ENCODE peak calls at places on chromosome 13, in nine cellular contexts. H is GM23338, C is fibroblast of pulmonary artery, Z is fibroblast of gingiva, I is RCC 7860, R is iPS DF 19.7, P is A549, G is GM06990, W is B cell. B is an unnamed sample.

GRCh38 chr13:27797228-27797624 is 4.9 kb downstream of the GSX1 start:
- DNase-seq in H (peak), C (peak), Z (no peak), I (peak), R (no peak), P (peak), G (no peak), W (no peak), B (no peak)

GRCh38 chr13:76522083-76522755 is 364.0 kb downstream of the KCTD12 start:
- DNase-seq in H (peak), C (peak), Z (no peak), I (no peak), R (peak), P (no peak), G (no peak), W (no peak), B (no peak)

GRCh38 chr13:76383671-76384461 is 502.3 kb downstream of the KCTD12 start:
- DNase-seq in H (no peak), C (peak), Z (peak), I (peak), R (no peak), P (no peak), G (no peak), W (no peak), B (no peak)

GRCh38 chr13:52651880-52652169 is 811 bp upstream of the SUGT1 start:
- DNase-seq in H (no peak), C (no peak), Z (no peak), I (no peak), R (no peak), P (peak), G (no peak), W (no peak), B (no peak)

GRCh38 chr13:99905224-99905623 is 66.3 kb downstream of the ZIC5 start:
- DNase-seq in H (no peak), C (no peak), Z (no peak), I (no peak), R (no peak), P (no peak), G (no peak), W (no peak), B (no peak)

GRCh38 chr13:111326981-111327642 is 6.7 kb downstream of the TEX29 start:
- DNase-seq in H (no peak), C (no peak), Z (no peak), I (no peak), R (no peak), P (no peak), G (no peak), W (peak), B (no peak)

GRCh38 chr13:20171364-20171763 is 10.5 kb upstream of the GJA3 start:
- DNase-seq in H (no peak), C (no peak), Z (no peak), I (no peak), R (no peak), P (no peak), G (no peak), W (no peak), B (no peak)

GRCh38 chr13:90445179-90445578 is 902.3 kb upstream of the MIR17HG start:
- DNase-seq in H (peak), C (peak), Z (peak), I (peak), R (no peak), P (peak), G (no peak), W (no peak), B (no peak)

GRCh38 chr13:45352031-45352430 is 11.0 kb upstream of the TPT1 start:
- DNase-seq in H (no peak), C (no peak), Z (no peak), I (no peak), R (no peak), P (no peak), G (no peak), W (no peak), B (no peak)

B was measured in GM12864.